ENCODE peak calls at places on chromosomes 4 and X, in eight cellular contexts. S is left ventricle myocardium superior; E is choroid plexus epithelial cell; U is kidney glomerular epithelial cell; X is transverse colon; T is gastrocnemius medialis; P is hippocampal formation; V is CD4-positive, alpha-beta memory T cell. B is an unnamed sample.

GRCh38 chrX:115940888-115941332 is 229.6 kb upstream of the AGTR2 start:
- DNase-seq in U (no peak), S (no peak), P (peak; percentile 92), V (peak; percentile 69), X (peak; percentile 85), T (peak; percentile 19), E (peak; percentile 3), B (peak; percentile 28)

GRCh38 chrX:40207626-40208025 is 109.9 kb upstream of the BCOR start:
- DNase-seq in X (no peak), P (no peak), S (no peak), V (no peak), E (no peak), T (no peak), U (no peak), B (peak; percentile 32)

GRCh38 chr4:94880976-94881375 is 123.2 kb downstream of the BMPR1B start:
- DNase-seq in X (no peak), P (no peak), V (no peak), E (peak; percentile 60), T (no peak), S (no peak), U (no peak), B (no peak)

GRCh38 chr4:69104719-69105275 is 8.5 kb downstream of the UGT2B7 start:
- DNase-seq in S (no peak), V (no peak), X (peak; percentile 56), T (no peak), E (no peak), U (no peak), P (no peak), B (no peak)

GRCh38 chr4:77072195-77072753 is 3.5 kb downstream of the CCNI start:
- DNase-seq in X (no peak), P (no peak), E (no peak), U (no peak), T (no peak), S (no peak), V (peak; percentile 18), B (no peak)

GRCh38 chrX:65196758-65197371 is 220.6 kb upstream of the ZC4H2 start:
- DNase-seq in X (peak; percentile 84), T (no peak), P (no peak), E (no peak), S (peak; percentile 25), V (no peak), U (no peak), B (no peak)

GRCh38 chr4:6761540-6762243 is 20.8 kb upstream of the KIAA0232 start:
- DNase-seq in T (no peak), S (no peak), X (no peak), E (no peak), P (peak; percentile 29), U (no peak), V (no peak), B (no peak)

GRCh38 chrX:120464409-120464808 is 4.7 kb downstream of the LAMP2 start:
- DNase-seq in E (no peak), S (no peak), T (no peak), V (no peak), X (no peak), U (no peak), P (no peak), B (no peak)

GRCh38 chrX:15242899-15243555 is 26.9 kb downstream of the ASB9 start:
- DNase-seq in V (peak; percentile 32), T (no peak), E (peak; percentile 76), U (peak; percentile 2), S (no peak), P (peak; percentile 48), X (peak; percentile 40), B (peak; percentile 37)

GRCh38 chrX:71099736-71100135 is 4.1 kb downstream of the FOXO4 start:
- DNase-seq in X (no peak), T (no peak), U (no peak), V (no peak), S (no peak), E (no peak), P (no peak), B (no peak)

GRCh38 chr4:66736593-66736992 is 808.7 kb downstream of the CENPC start:
- DNase-seq in S (no peak), U (no peak), T (no peak), E (no peak), P (peak; percentile 3), X (no peak), V (no peak), B (no peak)

GRCh38 chr4:189033801-189034347 is 894.6 kb downstream of the TRIML1 start:
- DNase-seq in X (no peak), U (no peak), T (no peak), P (no peak), E (no peak), S (no peak), V (no peak), B (no peak)

GRCh38 chr4:14196141-14196540 is 568.6 kb upstream of the BOD1L1 start:
- DNase-seq in S (peak; percentile 60), T (no peak), U (peak; percentile 59), E (peak; percentile 83), V (no peak), X (no peak), P (no peak), B (peak; percentile 47)

GRCh38 chrX:16666541-16666940 is 16.6 kb downstream of the S100G start:
- DNase-seq in S (no peak), V (no peak), U (no peak), E (peak; percentile 35), X (no peak), P (peak; percentile 19), T (no peak), B (no peak)

GRCh38 chr4:29972121-29972520 is 748.0 kb upstream of the PCDH7 start:
- DNase-seq in E (no peak), P (no peak), V (no peak), S (no peak), U (no peak), T (no peak), X (no peak), B (no peak)

B was measured in stromal cell of bone marrow.